ENCODE peak calls at places on chromosomes 4 and X, in six cellular contexts. Q, H, D, L, X and J are unnamed samples.

GRCh38 chrX:29690061-29690460 is 525.3 kb upstream of the MAGEB2 start:
- DNase-seq in H (no peak), Q (no peak), D (no peak), X (peak; percentile 83), L (no peak), J (no peak)

GRCh38 chrX:138710866-138711331 is 618 bp downstream of the FGF13 start:
- DNase-seq in D (peak; percentile 56), X (no peak), Q (no peak), L (peak; percentile 6), H (no peak), J (no peak)

GRCh38 chr4:171334549-171334948 is 478.7 kb upstream of the GALNTL6 start:
- DNase-seq in L (no peak), X (no peak), D (no peak), Q (no peak), H (peak; percentile 6), J (no peak)

GRCh38 chr4:5980436-5981155 is 37.6 kb downstream of the C4orf50 start:
- DNase-seq in L (no peak), H (no peak), X (no peak), Q (no peak), D (no peak), J (no peak)

GRCh38 chr4:96913437-96914075 is 1073.7 kb downstream of the PDHA2 start:
- DNase-seq in D (no peak), X (peak; percentile 32), Q (no peak), H (no peak), L (no peak), J (no peak)

GRCh38 chr4:132792305-132792704 is 356.8 kb upstream of the PCDH10 start:
- DNase-seq in Q (no peak), H (no peak), D (no peak), X (no peak), L (no peak), J (no peak)

GRCh38 chr4:158315706-158316105 is 105.4 kb downstream of the TMEM144 start:
- DNase-seq in X (peak; percentile 96), L (no peak), H (no peak), D (no peak), Q (no peak), J (no peak)

GRCh38 chrX:132664273-132664672 is 175.4 kb upstream of the MBNL3 start:
- DNase-seq in Q (no peak), H (no peak), L (no peak), X (no peak), D (no peak), J (no peak)

GRCh38 chr4:7295917-7296660 is 103.8 kb downstream of the SORCS2 start:
- DNase-seq in Q (peak; percentile 22), X (peak; percentile 36), D (no peak), L (peak; percentile 31), H (peak; percentile 54), J (no peak)

GRCh38 chr4:22897520-22898108 is 204.9 kb downstream of the GBA3 start:
- DNase-seq in H (peak; percentile 53), X (peak; percentile 16), Q (peak; percentile 52), L (peak; percentile 42), D (peak; percentile 48), J (no peak)

GRCh38 chr4:56575820-56576429 is 70.3 kb downstream of the ARL9 start:
- DNase-seq in D (no peak), H (peak; percentile 42), L (no peak), X (peak; percentile 54), Q (peak; percentile 36), J (no peak)

GRCh38 chr4:153954654-153955053 is 165.8 kb upstream of the SFRP2 start:
- DNase-seq in D (no peak), L (no peak), X (no peak), H (no peak), Q (no peak), J (no peak)

GRCh38 chr4:169051936-169052335 is 41.9 kb upstream of the CBR4 start:
- DNase-seq in L (no peak), D (no peak), X (no peak), H (no peak), Q (no peak), J (no peak)

GRCh38 chr4:37885496-37885895 is 5.4 kb upstream of the TBC1D1 start:
- DNase-seq in H (peak; percentile 54), Q (no peak), L (no peak), D (no peak), X (no peak), J (no peak)